ENCODE peak calls at places on chromosomes 5 and 9, in four cellular contexts. One of them, this sample, is unnamed.

GRCh38 chr9:91312717-91313325 is 48.9 kb downstream of the AUH start:
- DNase-seq in K562: no peak
- DNase-seq in naive thymus-derived CD4-positive, alpha-beta T cell: no peak
- DNase-seq in lung: peak
- DNase-seq in this sample: no peak

GRCh38 chr9:108040783-108041182 is 551.2 kb upstream of the KLF4 start:
- DNase-seq in K562: peak
- DNase-seq in naive thymus-derived CD4-positive, alpha-beta T cell: no peak
- DNase-seq in lung: no peak
- DNase-seq in this sample: no peak

GRCh38 chr5:143064207-143064606 is 294.0 kb downstream of the ARHGAP26 start:
- DNase-seq in K562: no peak
- DNase-seq in lung: no peak
- DNase-seq in naive thymus-derived CD4-positive, alpha-beta T cell: no peak
- DNase-seq in this sample: no peak

GRCh38 chr5:37604290-37604689 is 225.2 kb downstream of the WDR70 start:
- DNase-seq in lung: no peak
- DNase-seq in naive thymus-derived CD4-positive, alpha-beta T cell: no peak
- DNase-seq in K562: no peak
- DNase-seq in this sample: no peak

GRCh38 chr5:6731465-6732237 is 18.4 kb downstream of the TENT4A start:
- DNase-seq in K562: no peak
- DNase-seq in lung: no peak
- DNase-seq in naive thymus-derived CD4-positive, alpha-beta T cell: no peak
- DNase-seq in this sample: no peak

GRCh38 chr9:123267481-123268239 is 726 bp downstream of the STRBP start:
- DNase-seq in K562: peak
- DNase-seq in naive thymus-derived CD4-positive, alpha-beta T cell: peak
- DNase-seq in lung: peak
- DNase-seq in this sample: peak

GRCh38 chr9:100064872-100065581 is 33.8 kb downstream of the ERP44 start:
- DNase-seq in lung: no peak
- DNase-seq in K562: no peak
- DNase-seq in naive thymus-derived CD4-positive, alpha-beta T cell: no peak
- DNase-seq in this sample: no peak

GRCh38 chr5:103867857-103868598 is 305.4 kb upstream of the NUDT12 start:
- DNase-seq in K562: no peak
- DNase-seq in naive thymus-derived CD4-positive, alpha-beta T cell: no peak
- DNase-seq in lung: no peak
- DNase-seq in this sample: no peak

GRCh38 chr5:139065296-139065695 is 132.9 kb downstream of the SIL1 start:
- DNase-seq in lung: no peak
- DNase-seq in K562: no peak
- DNase-seq in naive thymus-derived CD4-positive, alpha-beta T cell: no peak
- DNase-seq in this sample: no peak
- H3K27ac ChIP-seq in lung: no peak
- H3K27ac ChIP-seq in K562: no peak
- H3K27ac ChIP-seq in naive thymus-derived CD4-positive, alpha-beta T cell: no peak
- H3K27ac ChIP-seq in this sample: no peak

GRCh38 chr9:5357431-5358105 is 17.9 kb upstream of the RLN1 start:
- DNase-seq in lung: no peak
- DNase-seq in naive thymus-derived CD4-positive, alpha-beta T cell: no peak
- DNase-seq in K562: no peak
- DNase-seq in this sample: no peak
- H3K27ac ChIP-seq in lung: no peak
- H3K27ac ChIP-seq in naive thymus-derived CD4-positive, alpha-beta T cell: no peak
- H3K27ac ChIP-seq in K562: no peak
- H3K27ac ChIP-seq in this sample: no peak

GRCh38 chr9:26945591-26945990 is 1.5 kb downstream of the PLAA start:
- DNase-seq in lung: no peak
- DNase-seq in naive thymus-derived CD4-positive, alpha-beta T cell: no peak
- DNase-seq in K562: no peak
- DNase-seq in this sample: no peak
- H3K27ac ChIP-seq in lung: no peak
- H3K27ac ChIP-seq in naive thymus-derived CD4-positive, alpha-beta T cell: peak
- H3K27ac ChIP-seq in K562: peak
- H3K27ac ChIP-seq in this sample: no peak

DNA sequence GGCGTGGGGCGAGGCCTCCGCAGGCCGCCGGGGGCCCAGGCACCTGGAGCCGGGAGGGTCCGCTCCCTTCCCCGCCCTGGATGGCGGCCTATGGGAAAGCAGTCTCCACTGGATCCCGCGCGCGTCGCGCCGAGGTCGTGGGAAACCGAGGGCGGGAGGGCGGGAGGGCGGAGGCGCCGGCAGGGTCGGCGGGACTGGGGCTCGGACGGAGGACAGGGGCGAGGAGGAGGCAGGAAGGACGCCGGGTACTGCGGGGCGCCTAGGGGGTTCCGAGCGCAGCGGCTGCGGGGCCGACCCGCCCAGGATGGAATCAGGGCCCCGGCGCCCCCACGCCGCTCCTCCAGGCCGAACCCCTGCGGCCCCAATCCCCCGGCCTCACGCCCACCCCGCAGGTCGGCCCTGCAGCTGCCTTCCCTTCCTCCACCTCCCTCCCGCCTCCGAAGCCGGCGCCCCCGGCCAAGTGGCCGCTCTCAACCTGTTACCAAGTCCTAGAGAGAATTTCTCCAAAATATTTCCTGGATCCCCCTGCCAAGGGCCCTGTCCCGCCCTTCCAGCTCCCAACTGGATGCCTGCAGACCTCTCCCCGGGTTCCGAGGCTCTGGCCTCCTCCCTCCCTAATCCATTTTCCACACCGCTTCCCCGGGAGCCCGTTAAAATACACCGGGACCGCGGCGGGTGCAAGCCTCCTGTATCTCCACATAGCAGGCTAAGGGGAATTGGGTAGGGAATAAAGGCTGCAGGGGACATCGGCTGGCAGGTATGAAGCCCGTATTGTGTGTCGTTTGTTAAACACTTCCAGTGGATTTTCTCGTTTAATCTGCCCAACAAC is 146.3 kb downstream of the ERCC6L2 start:
- DNase-seq in naive thymus-derived CD4-positive, alpha-beta T cell: no peak
- DNase-seq in lung: no peak
- DNase-seq in K562: no peak
- DNase-seq in this sample: no peak
- H3K27ac ChIP-seq in naive thymus-derived CD4-positive, alpha-beta T cell: peak
- H3K27ac ChIP-seq in lung: no peak
- H3K27ac ChIP-seq in K562: no peak
- H3K27ac ChIP-seq in this sample: peak

GRCh38 chr5:150279618-150280017 is 10.0 kb downstream of the CAMK2A start:
- DNase-seq in K562: no peak
- DNase-seq in lung: no peak
- DNase-seq in naive thymus-derived CD4-positive, alpha-beta T cell: no peak
- DNase-seq in this sample: no peak

GRCh38 chr5:150278916-150279315 is 10.7 kb downstream of the CAMK2A start:
- DNase-seq in K562: no peak
- DNase-seq in naive thymus-derived CD4-positive, alpha-beta T cell: no peak
- DNase-seq in lung: no peak
- DNase-seq in this sample: no peak

GRCh38 chr5:150277043-150277442 is 12.5 kb downstream of the CAMK2A start:
- DNase-seq in lung: no peak
- DNase-seq in naive thymus-derived CD4-positive, alpha-beta T cell: no peak
- DNase-seq in K562: no peak
- DNase-seq in this sample: no peak

GRCh38 chr5:150274811-150275210 is 14.8 kb downstream of the CAMK2A start:
- DNase-seq in K562: no peak
- DNase-seq in naive thymus-derived CD4-positive, alpha-beta T cell: no peak
- DNase-seq in lung: no peak
- DNase-seq in this sample: no peak

GRCh38 chr5:150278046-150278760 is 11.4 kb downstream of the CAMK2A start:
- DNase-seq in lung: no peak
- DNase-seq in naive thymus-derived CD4-positive, alpha-beta T cell: no peak
- DNase-seq in K562: no peak
- DNase-seq in this sample: no peak
- H3K27ac ChIP-seq in lung: no peak
- H3K27ac ChIP-seq in naive thymus-derived CD4-positive, alpha-beta T cell: no peak
- H3K27ac ChIP-seq in K562: no peak
- H3K27ac ChIP-seq in this sample: no peak

DNA sequence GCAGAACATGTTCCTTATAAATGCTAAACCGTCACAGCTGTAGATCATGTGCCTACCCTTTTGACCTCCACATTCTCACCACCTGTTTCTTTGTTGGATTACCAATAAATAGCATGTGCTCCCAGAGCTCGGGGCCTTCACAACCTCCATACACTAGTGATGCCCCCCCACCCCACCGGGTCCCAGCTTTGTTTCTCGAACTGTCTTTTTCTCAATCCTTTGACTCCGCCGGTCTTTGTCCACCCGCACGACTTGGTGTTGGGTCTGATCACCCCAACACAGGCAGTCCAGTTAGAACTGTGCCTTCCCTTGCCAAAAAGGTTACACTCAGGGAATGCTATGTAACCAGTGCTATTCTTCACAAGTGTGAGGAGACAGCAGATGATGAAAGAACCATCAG is 485.9 kb upstream of the C9orf72 start:
- DNase-seq in lung: no peak
- DNase-seq in naive thymus-derived CD4-positive, alpha-beta T cell: no peak
- DNase-seq in K562: no peak
- DNase-seq in this sample: no peak
- H3K27ac ChIP-seq in lung: no peak
- H3K27ac ChIP-seq in naive thymus-derived CD4-positive, alpha-beta T cell: no peak
- H3K27ac ChIP-seq in K562: no peak
- H3K27ac ChIP-seq in this sample: no peak

GRCh38 chr9:98009437-98009836 is 26.3 kb downstream of the ANP32B start:
- DNase-seq in lung: no peak
- DNase-seq in naive thymus-derived CD4-positive, alpha-beta T cell: no peak
- DNase-seq in K562: no peak
- DNase-seq in this sample: no peak

GRCh38 chr9:98009926-98010325 is 26.8 kb downstream of the ANP32B start:
- DNase-seq in naive thymus-derived CD4-positive, alpha-beta T cell: no peak
- DNase-seq in lung: no peak
- DNase-seq in K562: no peak
- DNase-seq in this sample: no peak

GRCh38 chr9:98008764-98009163 is 25.6 kb downstream of the ANP32B start:
- DNase-seq in lung: no peak
- DNase-seq in K562: no peak
- DNase-seq in naive thymus-derived CD4-positive, alpha-beta T cell: no peak
- DNase-seq in this sample: no peak

GRCh38 chr9:98006127-98006796 is 23.1 kb downstream of the ANP32B start:
- DNase-seq in lung: no peak
- DNase-seq in naive thymus-derived CD4-positive, alpha-beta T cell: no peak
- DNase-seq in K562: no peak
- DNase-seq in this sample: no peak

DNA sequence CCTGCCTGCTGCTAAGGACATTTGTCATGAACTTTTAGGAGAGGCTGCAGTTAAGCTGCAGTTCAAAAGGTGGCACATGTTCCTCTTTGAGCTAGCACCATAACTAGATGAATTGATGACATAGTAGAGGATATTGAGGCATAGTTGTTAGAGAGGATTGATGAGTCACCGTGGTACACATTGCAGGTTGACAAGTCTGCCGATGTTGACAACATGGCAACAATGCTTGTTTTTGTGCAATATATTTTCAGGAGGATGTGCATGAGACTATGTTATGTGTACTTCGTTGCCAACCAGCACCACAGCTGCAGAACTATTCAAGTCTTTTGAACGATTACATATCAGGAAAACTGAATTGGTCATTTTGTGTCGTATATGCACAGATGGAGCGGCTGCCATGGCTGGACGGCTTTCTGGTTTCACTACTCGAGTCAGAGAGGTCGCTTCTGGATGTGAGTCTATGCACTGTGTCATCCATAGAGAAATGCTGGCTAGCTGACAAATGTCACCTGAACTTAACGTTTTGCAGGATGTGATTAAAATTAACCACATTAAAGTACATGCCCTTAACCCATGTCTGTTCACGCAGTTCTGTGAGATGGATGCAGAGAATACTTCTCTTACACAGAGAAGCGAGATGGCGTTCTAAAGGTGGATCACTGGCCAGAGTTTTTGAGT is 24.2 kb downstream of the ANP32B start:
- DNase-seq in naive thymus-derived CD4-positive, alpha-beta T cell: no peak
- DNase-seq in K562: no peak
- DNase-seq in lung: no peak
- DNase-seq in this sample: no peak
- H3K27ac ChIP-seq in naive thymus-derived CD4-positive, alpha-beta T cell: no peak
- H3K27ac ChIP-seq in K562: no peak
- H3K27ac ChIP-seq in lung: no peak
- H3K27ac ChIP-seq in this sample: no peak

GRCh38 chr9:137458194-137459146 is 664 bp downstream of the NSMF start:
- DNase-seq in lung: no peak
- DNase-seq in naive thymus-derived CD4-positive, alpha-beta T cell: no peak
- DNase-seq in K562: no peak
- DNase-seq in this sample: peak

GRCh38 chr9:137456864-137457405 is 2.2 kb downstream of the NSMF start:
- DNase-seq in naive thymus-derived CD4-positive, alpha-beta T cell: peak
- DNase-seq in K562: no peak
- DNase-seq in lung: no peak
- DNase-seq in this sample: no peak

GRCh38 chr9:137456061-137456863 is 2.9 kb downstream of the NSMF start:
- DNase-seq in naive thymus-derived CD4-positive, alpha-beta T cell: peak
- DNase-seq in lung: no peak
- DNase-seq in K562: no peak
- DNase-seq in this sample: no peak

GRCh38 chr9:137459147-137459600 is at the start of gene NSMF:
- DNase-seq in K562: peak
- DNase-seq in naive thymus-derived CD4-positive, alpha-beta T cell: peak
- DNase-seq in lung: peak
- DNase-seq in this sample: peak

GRCh38 chr9:137457406-137458193 is 1.5 kb downstream of the NSMF start:
- DNase-seq in naive thymus-derived CD4-positive, alpha-beta T cell: no peak
- DNase-seq in K562: no peak
- DNase-seq in lung: no peak
- DNase-seq in this sample: no peak
- H3K27ac ChIP-seq in naive thymus-derived CD4-positive, alpha-beta T cell: no peak
- H3K27ac ChIP-seq in K562: no peak
- H3K27ac ChIP-seq in lung: no peak
- H3K27ac ChIP-seq in this sample: no peak